ENCODE peak calls at places on chromosomes 3 and 15, in eight cellular contexts. One of them, this sample, is unnamed.

GRCh38 chr3:9098716-9099675 is 135.7 kb upstream of the RAD18 start:
- DNase-seq in endothelial cell of umbilical vein: no peak
- DNase-seq in fibroblast of pulmonary artery: no peak
- DNase-seq in fibroblast of the aortic adventitia: no peak
- DNase-seq in CD8-positive, alpha-beta T cell: no peak
- DNase-seq in tibial nerve: no peak
- DNase-seq in HFF-Myc: no peak
- DNase-seq in MM.1S: no peak
- DNase-seq in this sample: no peak

GRCh38 chr3:63705092-63705645 is 52.7 kb downstream of the SNTN start:
- DNase-seq in CD8-positive, alpha-beta T cell: no peak
- DNase-seq in endothelial cell of umbilical vein: no peak
- DNase-seq in MM.1S: no peak
- DNase-seq in fibroblast of pulmonary artery: no peak
- DNase-seq in fibroblast of the aortic adventitia: no peak
- DNase-seq in tibial nerve: no peak
- DNase-seq in HFF-Myc: no peak
- DNase-seq in this sample: peak; percentile 12

GRCh38 chr15:26453914-26454313 is 319.0 kb downstream of the GABRB3 start:
- DNase-seq in fibroblast of the aortic adventitia: no peak
- DNase-seq in tibial nerve: no peak
- DNase-seq in endothelial cell of umbilical vein: no peak
- DNase-seq in HFF-Myc: no peak
- DNase-seq in CD8-positive, alpha-beta T cell: no peak
- DNase-seq in MM.1S: no peak
- DNase-seq in fibroblast of pulmonary artery: no peak
- DNase-seq in this sample: no peak

GRCh38 chr15:94083467-94083991 is 147.8 kb upstream of the MCTP2 start:
- DNase-seq in fibroblast of the aortic adventitia: peak; percentile 66
- DNase-seq in endothelial cell of umbilical vein: peak; percentile 30
- DNase-seq in CD8-positive, alpha-beta T cell: no peak
- DNase-seq in tibial nerve: no peak
- DNase-seq in MM.1S: no peak
- DNase-seq in fibroblast of pulmonary artery: peak; percentile 59
- DNase-seq in HFF-Myc: no peak
- DNase-seq in this sample: peak; percentile 68

GRCh38 chr3:117443014-117443413 is 733.4 kb downstream of the TUSC7 start:
- DNase-seq in fibroblast of pulmonary artery: peak; percentile 54
- DNase-seq in endothelial cell of umbilical vein: no peak
- DNase-seq in tibial nerve: no peak
- DNase-seq in MM.1S: no peak
- DNase-seq in CD8-positive, alpha-beta T cell: no peak
- DNase-seq in HFF-Myc: no peak
- DNase-seq in fibroblast of the aortic adventitia: peak; percentile 54
- DNase-seq in this sample: no peak

GRCh38 chr3:15290731-15291130 is 41.7 kb downstream of the SH3BP5 start:
- DNase-seq in endothelial cell of umbilical vein: no peak
- DNase-seq in fibroblast of pulmonary artery: no peak
- DNase-seq in MM.1S: no peak
- DNase-seq in CD8-positive, alpha-beta T cell: no peak
- DNase-seq in HFF-Myc: no peak
- DNase-seq in tibial nerve: no peak
- DNase-seq in fibroblast of the aortic adventitia: no peak
- DNase-seq in this sample: no peak

GRCh38 chr3:46112296-46112695 is 85.0 kb upstream of the XCR1 start:
- DNase-seq in HFF-Myc: no peak
- DNase-seq in fibroblast of the aortic adventitia: no peak
- DNase-seq in fibroblast of pulmonary artery: no peak
- DNase-seq in endothelial cell of umbilical vein: no peak
- DNase-seq in CD8-positive, alpha-beta T cell: no peak
- DNase-seq in tibial nerve: no peak
- DNase-seq in MM.1S: no peak
- DNase-seq in this sample: no peak

GRCh38 chr3:171829841-171830559 is 13.1 kb upstream of the TMEM212 start:
- DNase-seq in endothelial cell of umbilical vein: peak; percentile 96
- DNase-seq in HFF-Myc: peak; percentile 71
- DNase-seq in fibroblast of the aortic adventitia: peak; percentile 89
- DNase-seq in fibroblast of pulmonary artery: peak; percentile 93
- DNase-seq in CD8-positive, alpha-beta T cell: no peak
- DNase-seq in MM.1S: peak; percentile 36
- DNase-seq in tibial nerve: peak; percentile 66
- DNase-seq in this sample: peak; percentile 80

GRCh38 chr3:5277612-5278236 is 90.2 kb downstream of the EDEM1 start:
- DNase-seq in CD8-positive, alpha-beta T cell: no peak
- DNase-seq in endothelial cell of umbilical vein: no peak
- DNase-seq in MM.1S: no peak
- DNase-seq in fibroblast of pulmonary artery: no peak
- DNase-seq in fibroblast of the aortic adventitia: no peak
- DNase-seq in HFF-Myc: no peak
- DNase-seq in tibial nerve: no peak
- DNase-seq in this sample: no peak

GRCh38 chr3:153357436-153357835 is 195.4 kb downstream of the RAP2B start:
- DNase-seq in CD8-positive, alpha-beta T cell: no peak
- DNase-seq in MM.1S: no peak
- DNase-seq in HFF-Myc: no peak
- DNase-seq in tibial nerve: no peak
- DNase-seq in fibroblast of the aortic adventitia: no peak
- DNase-seq in endothelial cell of umbilical vein: no peak
- DNase-seq in fibroblast of pulmonary artery: no peak
- DNase-seq in this sample: no peak

GRCh38 chr3:136545664-136546266 is 206.4 kb downstream of the STAG1 start:
- DNase-seq in fibroblast of pulmonary artery: peak; percentile 48
- DNase-seq in endothelial cell of umbilical vein: peak; percentile 40
- DNase-seq in tibial nerve: no peak
- DNase-seq in CD8-positive, alpha-beta T cell: no peak
- DNase-seq in fibroblast of the aortic adventitia: peak; percentile 48
- DNase-seq in MM.1S: no peak
- DNase-seq in HFF-Myc: no peak
- DNase-seq in this sample: peak; percentile 16

GRCh38 chr15:80674245-80674614 is 20.9 kb upstream of the ABHD17C start:
- DNase-seq in HFF-Myc: no peak
- DNase-seq in endothelial cell of umbilical vein: no peak
- DNase-seq in fibroblast of pulmonary artery: peak; percentile 59
- DNase-seq in CD8-positive, alpha-beta T cell: no peak
- DNase-seq in fibroblast of the aortic adventitia: peak; percentile 83
- DNase-seq in tibial nerve: no peak
- DNase-seq in MM.1S: peak; percentile 35
- DNase-seq in this sample: peak; percentile 61

DNA sequence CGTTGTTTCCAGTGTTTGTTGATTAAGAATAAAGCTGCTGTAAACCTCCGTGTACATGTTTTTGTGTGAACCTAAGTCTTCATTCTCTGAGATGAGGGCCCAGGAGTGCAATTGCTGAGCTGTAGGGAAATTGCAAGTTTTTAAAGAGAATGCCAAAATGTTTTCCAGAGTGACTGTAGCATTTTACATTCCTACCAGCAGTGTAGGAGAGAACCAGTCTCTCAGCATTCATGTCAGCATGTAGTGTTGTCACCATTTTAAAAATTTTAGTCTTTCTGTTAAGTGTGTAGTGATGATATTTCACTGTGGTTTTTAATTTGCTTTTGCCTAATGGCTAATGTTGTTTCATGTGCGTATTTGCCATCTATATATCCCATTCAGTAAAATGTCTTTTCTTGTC is 3.4 kb upstream of the MGLL start:
- DNase-seq in fibroblast of pulmonary artery: no peak
- DNase-seq in tibial nerve: no peak
- DNase-seq in MM.1S: no peak
- DNase-seq in fibroblast of the aortic adventitia: peak; percentile 35
- DNase-seq in HFF-Myc: no peak
- DNase-seq in CD8-positive, alpha-beta T cell: no peak
- DNase-seq in endothelial cell of umbilical vein: no peak
- DNase-seq in this sample: peak; percentile 27
- TF ChIP-seq CTCF in fibroblast of pulmonary artery: no peak
- TF ChIP-seq CTCF in tibial nerve: no peak
- TF ChIP-seq CTCF in MM.1S: no peak
- TF ChIP-seq CTCF in fibroblast of the aortic adventitia: peak; percentile 33
- TF ChIP-seq CTCF in HFF-Myc: no peak
- TF ChIP-seq CTCF in CD8-positive, alpha-beta T cell: no peak
- TF ChIP-seq CTCF in endothelial cell of umbilical vein: no peak
- TF ChIP-seq CTCF in this sample: peak; percentile 47

GRCh38 chr3:58351920-58352319 is 19.2 kb downstream of the PXK start:
- DNase-seq in MM.1S: no peak
- DNase-seq in endothelial cell of umbilical vein: no peak
- DNase-seq in HFF-Myc: no peak
- DNase-seq in fibroblast of pulmonary artery: no peak
- DNase-seq in fibroblast of the aortic adventitia: no peak
- DNase-seq in tibial nerve: no peak
- DNase-seq in CD8-positive, alpha-beta T cell: no peak
- DNase-seq in this sample: no peak

GRCh38 chr3:58355174-58355573 is 22.5 kb downstream of the PXK start:
- DNase-seq in CD8-positive, alpha-beta T cell: no peak
- DNase-seq in MM.1S: no peak
- DNase-seq in fibroblast of the aortic adventitia: no peak
- DNase-seq in endothelial cell of umbilical vein: no peak
- DNase-seq in fibroblast of pulmonary artery: no peak
- DNase-seq in tibial nerve: no peak
- DNase-seq in HFF-Myc: no peak
- DNase-seq in this sample: no peak

GRCh38 chr3:58356054-58356453 is 23.4 kb downstream of the PXK start:
- DNase-seq in HFF-Myc: no peak
- DNase-seq in tibial nerve: no peak
- DNase-seq in fibroblast of the aortic adventitia: no peak
- DNase-seq in CD8-positive, alpha-beta T cell: no peak
- DNase-seq in MM.1S: no peak
- DNase-seq in endothelial cell of umbilical vein: no peak
- DNase-seq in fibroblast of pulmonary artery: no peak
- DNase-seq in this sample: no peak

GRCh38 chr3:58352624-58353023 is 19.9 kb downstream of the PXK start:
- DNase-seq in tibial nerve: no peak
- DNase-seq in fibroblast of pulmonary artery: no peak
- DNase-seq in MM.1S: no peak
- DNase-seq in CD8-positive, alpha-beta T cell: no peak
- DNase-seq in fibroblast of the aortic adventitia: no peak
- DNase-seq in endothelial cell of umbilical vein: no peak
- DNase-seq in HFF-Myc: no peak
- DNase-seq in this sample: no peak

GRCh38 chr3:58353722-58354553 is 21.2 kb downstream of the PXK start:
- DNase-seq in CD8-positive, alpha-beta T cell: peak; percentile 31
- DNase-seq in tibial nerve: no peak
- DNase-seq in MM.1S: no peak
- DNase-seq in fibroblast of pulmonary artery: peak; percentile 57
- DNase-seq in HFF-Myc: no peak
- DNase-seq in endothelial cell of umbilical vein: no peak
- DNase-seq in fibroblast of the aortic adventitia: peak; percentile 54
- DNase-seq in this sample: peak; percentile 70
- H3K4me3 ChIP-seq in CD8-positive, alpha-beta T cell: no peak overlapping the region
- H3K4me3 ChIP-seq in tibial nerve: no peak overlapping the region
- H3K4me3 ChIP-seq in MM.1S: no peak overlapping the region
- H3K4me3 ChIP-seq in fibroblast of pulmonary artery: no peak overlapping the region
- H3K4me3 ChIP-seq in HFF-Myc: no peak overlapping the region
- H3K4me3 ChIP-seq in endothelial cell of umbilical vein: no peak overlapping the region
- H3K4me3 ChIP-seq in fibroblast of the aortic adventitia: no peak overlapping the region
- H3K4me3 ChIP-seq in this sample: no peak overlapping the region

DNA sequence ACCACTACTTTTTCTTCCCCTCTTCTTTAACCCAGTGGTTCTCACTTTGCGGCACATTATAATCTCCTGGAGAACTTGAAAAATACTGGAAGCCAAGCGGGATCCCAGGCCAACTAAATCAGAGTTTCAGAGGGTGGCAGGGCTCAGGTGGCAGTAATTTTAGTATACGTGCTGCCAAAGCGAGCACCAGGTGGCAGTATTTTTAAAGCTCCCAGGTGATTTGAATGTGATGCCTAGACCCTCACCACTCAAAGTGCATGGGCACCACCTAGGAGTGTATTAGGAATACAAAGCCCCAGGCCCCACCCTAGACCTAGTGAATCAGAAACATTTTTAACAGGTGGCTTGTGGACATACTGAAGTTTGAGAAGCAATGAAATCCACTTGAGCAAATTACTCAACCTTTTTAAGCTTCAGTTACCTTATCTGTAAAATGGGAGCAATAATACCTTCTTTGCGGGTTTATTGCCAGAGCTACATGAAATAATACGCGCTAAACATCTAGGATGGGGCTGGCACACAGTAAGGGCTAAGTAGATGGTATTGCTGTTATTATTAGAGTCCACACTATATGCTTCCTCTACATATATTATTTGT is 8.3 kb downstream of the B3GALNT1 start:
- DNase-seq in fibroblast of pulmonary artery: no peak
- DNase-seq in fibroblast of the aortic adventitia: no peak
- DNase-seq in tibial nerve: no peak
- DNase-seq in CD8-positive, alpha-beta T cell: no peak
- DNase-seq in endothelial cell of umbilical vein: peak; percentile 21
- DNase-seq in HFF-Myc: no peak
- DNase-seq in MM.1S: peak; percentile 22
- DNase-seq in this sample: no peak
- TF ChIP-seq CTCF in fibroblast of pulmonary artery: peak; percentile 29
- TF ChIP-seq CTCF in fibroblast of the aortic adventitia: peak; percentile 14
- TF ChIP-seq CTCF in tibial nerve: no peak
- TF ChIP-seq CTCF in CD8-positive, alpha-beta T cell: no peak
- TF ChIP-seq CTCF in endothelial cell of umbilical vein: peak; percentile 24
- TF ChIP-seq CTCF in HFF-Myc: peak; percentile 39
- TF ChIP-seq CTCF in MM.1S: peak; percentile 57
- TF ChIP-seq CTCF in this sample: no peak

GRCh38 chr3:13020159-13020558 is 53.1 kb downstream of the IQSEC1 start:
- DNase-seq in CD8-positive, alpha-beta T cell: no peak
- DNase-seq in endothelial cell of umbilical vein: no peak
- DNase-seq in tibial nerve: no peak
- DNase-seq in fibroblast of the aortic adventitia: no peak
- DNase-seq in MM.1S: no peak
- DNase-seq in HFF-Myc: no peak
- DNase-seq in fibroblast of pulmonary artery: no peak
- DNase-seq in this sample: no peak

GRCh38 chr3:13018561-13019242 is 54.5 kb downstream of the IQSEC1 start:
- DNase-seq in fibroblast of pulmonary artery: no peak
- DNase-seq in MM.1S: no peak
- DNase-seq in endothelial cell of umbilical vein: no peak
- DNase-seq in CD8-positive, alpha-beta T cell: no peak
- DNase-seq in tibial nerve: no peak
- DNase-seq in HFF-Myc: no peak
- DNase-seq in fibroblast of the aortic adventitia: no peak
- DNase-seq in this sample: no peak

GRCh38 chr3:13021141-13021933 is 51.9 kb downstream of the IQSEC1 start:
- DNase-seq in HFF-Myc: no peak
- DNase-seq in endothelial cell of umbilical vein: peak; percentile 2
- DNase-seq in MM.1S: no peak
- DNase-seq in CD8-positive, alpha-beta T cell: no peak
- DNase-seq in tibial nerve: no peak
- DNase-seq in fibroblast of the aortic adventitia: peak; percentile 44
- DNase-seq in fibroblast of pulmonary artery: no peak
- DNase-seq in this sample: no peak

GRCh38 chr3:13019243-13019701 is 54.0 kb downstream of the IQSEC1 start:
- DNase-seq in CD8-positive, alpha-beta T cell: no peak
- DNase-seq in HFF-Myc: peak; percentile 76
- DNase-seq in fibroblast of pulmonary artery: peak; percentile 71
- DNase-seq in fibroblast of the aortic adventitia: peak; percentile 84
- DNase-seq in endothelial cell of umbilical vein: no peak
- DNase-seq in MM.1S: peak; percentile 60
- DNase-seq in tibial nerve: no peak
- DNase-seq in this sample: peak; percentile 87

DNA sequence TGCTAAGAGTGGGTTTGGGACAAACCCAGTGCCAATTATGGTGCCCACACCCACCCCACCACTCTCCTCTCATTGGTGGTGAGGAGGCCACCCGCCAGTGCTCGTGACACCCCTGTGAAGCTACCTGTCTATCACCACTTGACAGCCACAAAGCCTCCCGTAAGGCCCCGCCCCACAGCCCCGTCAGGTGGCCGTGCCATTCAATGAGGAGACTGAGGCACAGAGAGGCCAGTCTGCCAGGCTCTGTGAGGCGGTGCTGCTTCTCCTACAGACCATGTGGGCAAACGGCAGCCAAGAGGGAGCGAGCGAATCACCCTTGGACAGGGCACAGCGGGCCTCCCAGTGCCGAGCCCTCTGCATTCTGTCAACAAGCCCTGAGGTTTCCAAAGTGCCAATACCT is 53.5 kb downstream of the IQSEC1 start:
- DNase-seq in endothelial cell of umbilical vein: no peak
- DNase-seq in MM.1S: no peak
- DNase-seq in tibial nerve: no peak
- DNase-seq in CD8-positive, alpha-beta T cell: no peak
- DNase-seq in fibroblast of pulmonary artery: no peak
- DNase-seq in fibroblast of the aortic adventitia: no peak
- DNase-seq in HFF-Myc: no peak
- DNase-seq in this sample: no peak
- H3K4me3 ChIP-seq in endothelial cell of umbilical vein: no peak overlapping the region
- H3K4me3 ChIP-seq in MM.1S: peak overlapping the region; percentile 75
- H3K4me3 ChIP-seq in tibial nerve: no peak overlapping the region
- H3K4me3 ChIP-seq in CD8-positive, alpha-beta T cell: no peak overlapping the region
- H3K4me3 ChIP-seq in fibroblast of pulmonary artery: no peak overlapping the region
- H3K4me3 ChIP-seq in fibroblast of the aortic adventitia: peak overlapping the region; percentile 9
- H3K4me3 ChIP-seq in HFF-Myc: no peak overlapping the region
- H3K4me3 ChIP-seq in this sample: no peak overlapping the region

This sample was measured in AG10803.